ENCODE peak calls at places on chromosomes 5 and 9, in seven cellular contexts. One of them, this sample, is unnamed.

GRCh38 chr5:43357797-43358196 is 44.6 kb upstream of the HMGCS1 start:
- DNase-seq in GM12865: no peak
- DNase-seq in omental fat pad: no peak
- DNase-seq in GM12892: no peak
- DNase-seq in HTR-8/SVneo: no peak
- DNase-seq in dorsolateral prefrontal cortex: no peak
- DNase-seq in naive thymus-derived CD8-positive, alpha-beta T cell: no peak
- DNase-seq in this sample: no peak

GRCh38 chr5:115594343-115595047 is 7.8 kb downstream of the TICAM2 start:
- DNase-seq in omental fat pad: no peak
- DNase-seq in HTR-8/SVneo: no peak
- DNase-seq in dorsolateral prefrontal cortex: no peak
- DNase-seq in naive thymus-derived CD8-positive, alpha-beta T cell: no peak
- DNase-seq in GM12892: no peak
- DNase-seq in GM12865: no peak
- DNase-seq in this sample: no peak

GRCh38 chr9:134321957-134322741 is 4.1 kb upstream of the RXRA start:
- DNase-seq in GM12892: no peak
- DNase-seq in dorsolateral prefrontal cortex: no peak
- DNase-seq in GM12865: no peak
- DNase-seq in naive thymus-derived CD8-positive, alpha-beta T cell: no peak
- DNase-seq in HTR-8/SVneo: no peak
- DNase-seq in omental fat pad: no peak
- DNase-seq in this sample: no peak

GRCh38 chr9:119009253-119009652 is 360.0 kb downstream of the BRINP1 start:
- DNase-seq in naive thymus-derived CD8-positive, alpha-beta T cell: no peak
- DNase-seq in HTR-8/SVneo: peak; percentile 1
- DNase-seq in GM12892: no peak
- DNase-seq in dorsolateral prefrontal cortex: no peak
- DNase-seq in omental fat pad: no peak
- DNase-seq in GM12865: no peak
- DNase-seq in this sample: no peak

GRCh38 chr9:19461135-19461534 is 52.3 kb downstream of the ACER2 start:
- DNase-seq in HTR-8/SVneo: no peak
- DNase-seq in omental fat pad: no peak
- DNase-seq in dorsolateral prefrontal cortex: no peak
- DNase-seq in GM12892: no peak
- DNase-seq in naive thymus-derived CD8-positive, alpha-beta T cell: no peak
- DNase-seq in GM12865: no peak
- DNase-seq in this sample: no peak

GRCh38 chr9:95648225-95648624 is 131.5 kb upstream of the PTCH1 start:
- DNase-seq in HTR-8/SVneo: no peak
- DNase-seq in omental fat pad: no peak
- DNase-seq in dorsolateral prefrontal cortex: no peak
- DNase-seq in GM12892: no peak
- DNase-seq in naive thymus-derived CD8-positive, alpha-beta T cell: no peak
- DNase-seq in GM12865: no peak
- DNase-seq in this sample: no peak

GRCh38 chr9:20384642-20385041 is 237.7 kb downstream of the MLLT3 start:
- DNase-seq in naive thymus-derived CD8-positive, alpha-beta T cell: no peak
- DNase-seq in GM12865: no peak
- DNase-seq in GM12892: no peak
- DNase-seq in HTR-8/SVneo: no peak
- DNase-seq in dorsolateral prefrontal cortex: no peak
- DNase-seq in omental fat pad: no peak
- DNase-seq in this sample: no peak

GRCh38 chr5:80871541-80871961 is 88.6 kb upstream of the RASGRF2 start:
- DNase-seq in omental fat pad: no peak
- DNase-seq in GM12892: no peak
- DNase-seq in GM12865: no peak
- DNase-seq in HTR-8/SVneo: peak; percentile 10
- DNase-seq in dorsolateral prefrontal cortex: no peak
- DNase-seq in naive thymus-derived CD8-positive, alpha-beta T cell: no peak
- DNase-seq in this sample: no peak

GRCh38 chr5:179873711-179874110 is 15.1 kb upstream of the MRNIP start:
- DNase-seq in GM12892: no peak
- DNase-seq in omental fat pad: no peak
- DNase-seq in dorsolateral prefrontal cortex: no peak
- DNase-seq in naive thymus-derived CD8-positive, alpha-beta T cell: no peak
- DNase-seq in GM12865: no peak
- DNase-seq in HTR-8/SVneo: no peak
- DNase-seq in this sample: no peak

GRCh38 chr9:82021198-82021597 is 32.6 kb downstream of the SPATA31D1 start:
- DNase-seq in naive thymus-derived CD8-positive, alpha-beta T cell: no peak
- DNase-seq in dorsolateral prefrontal cortex: no peak
- DNase-seq in HTR-8/SVneo: peak; percentile 3
- DNase-seq in GM12865: no peak
- DNase-seq in omental fat pad: no peak
- DNase-seq in GM12892: no peak
- DNase-seq in this sample: no peak

GRCh38 chr5:140041099-140041491 is 2.0 kb downstream of the NRG2 start:
- DNase-seq in omental fat pad: no peak
- DNase-seq in GM12865: peak; percentile 30
- DNase-seq in naive thymus-derived CD8-positive, alpha-beta T cell: no peak
- DNase-seq in HTR-8/SVneo: no peak
- DNase-seq in GM12892: no peak
- DNase-seq in dorsolateral prefrontal cortex: no peak
- DNase-seq in this sample: no peak

GRCh38 chr9:19994296-19994695 is 205.5 kb upstream of the SLC24A2 start:
- DNase-seq in GM12865: no peak
- DNase-seq in GM12892: no peak
- DNase-seq in dorsolateral prefrontal cortex: no peak
- DNase-seq in naive thymus-derived CD8-positive, alpha-beta T cell: no peak
- DNase-seq in HTR-8/SVneo: peak; percentile 3
- DNase-seq in omental fat pad: no peak
- DNase-seq in this sample: no peak

GRCh38 chr5:56026863-56027300 is 32.1 kb upstream of the IL6ST start:
- DNase-seq in dorsolateral prefrontal cortex: no peak
- DNase-seq in naive thymus-derived CD8-positive, alpha-beta T cell: no peak
- DNase-seq in GM12865: peak; percentile 89
- DNase-seq in omental fat pad: no peak
- DNase-seq in HTR-8/SVneo: peak; percentile 81
- DNase-seq in GM12892: peak; percentile 25
- DNase-seq in this sample: no peak

GRCh38 chr9:130862217-130862616 is 27.2 kb downstream of the ABL1 start:
- DNase-seq in naive thymus-derived CD8-positive, alpha-beta T cell: no peak
- DNase-seq in GM12865: no peak
- DNase-seq in dorsolateral prefrontal cortex: no peak
- DNase-seq in GM12892: no peak
- DNase-seq in HTR-8/SVneo: no peak
- DNase-seq in omental fat pad: no peak
- DNase-seq in this sample: no peak

GRCh38 chr5:177070536-177071191 is 16.1 kb upstream of the FGFR4 start:
- DNase-seq in GM12892: no peak
- DNase-seq in dorsolateral prefrontal cortex: no peak
- DNase-seq in naive thymus-derived CD8-positive, alpha-beta T cell: no peak
- DNase-seq in omental fat pad: no peak
- DNase-seq in HTR-8/SVneo: no peak
- DNase-seq in GM12865: no peak
- DNase-seq in this sample: no peak

GRCh38 chr5:144206136-144206535 is 35.5 kb downstream of the KCTD16 start:
- DNase-seq in omental fat pad: no peak
- DNase-seq in GM12892: no peak
- DNase-seq in naive thymus-derived CD8-positive, alpha-beta T cell: no peak
- DNase-seq in HTR-8/SVneo: no peak
- DNase-seq in dorsolateral prefrontal cortex: no peak
- DNase-seq in GM12865: no peak
- DNase-seq in this sample: no peak

GRCh38 chr9:76725181-76725580 is 39.1 kb upstream of the PCA3 start:
- DNase-seq in dorsolateral prefrontal cortex: no peak
- DNase-seq in naive thymus-derived CD8-positive, alpha-beta T cell: no peak
- DNase-seq in GM12865: no peak
- DNase-seq in HTR-8/SVneo: no peak
- DNase-seq in omental fat pad: no peak
- DNase-seq in GM12892: no peak
- DNase-seq in this sample: no peak

GRCh38 chr5:177362102-177362868 is 4.6 kb downstream of the RGS14 start:
- DNase-seq in GM12865: no peak
- DNase-seq in naive thymus-derived CD8-positive, alpha-beta T cell: no peak
- DNase-seq in HTR-8/SVneo: no peak
- DNase-seq in dorsolateral prefrontal cortex: no peak
- DNase-seq in omental fat pad: no peak
- DNase-seq in GM12892: no peak
- DNase-seq in this sample: no peak

GRCh38 chr5:174733091-174733690 is 8.8 kb downstream of the MSX2 start:
- DNase-seq in dorsolateral prefrontal cortex: no peak
- DNase-seq in omental fat pad: no peak
- DNase-seq in HTR-8/SVneo: no peak
- DNase-seq in naive thymus-derived CD8-positive, alpha-beta T cell: no peak
- DNase-seq in GM12892: no peak
- DNase-seq in GM12865: no peak
- DNase-seq in this sample: no peak

GRCh38 chr5:173020154-173020581 is 36.0 kb upstream of the CREBRF start:
- DNase-seq in naive thymus-derived CD8-positive, alpha-beta T cell: no peak
- DNase-seq in GM12865: no peak
- DNase-seq in HTR-8/SVneo: no peak
- DNase-seq in omental fat pad: no peak
- DNase-seq in dorsolateral prefrontal cortex: no peak
- DNase-seq in GM12892: no peak
- DNase-seq in this sample: no peak

GRCh38 chr9:122213589-122214413 is 15.0 kb downstream of the LHX6 start:
- DNase-seq in omental fat pad: no peak
- DNase-seq in GM12892: peak; percentile 71
- DNase-seq in dorsolateral prefrontal cortex: no peak
- DNase-seq in naive thymus-derived CD8-positive, alpha-beta T cell: peak; percentile 17
- DNase-seq in HTR-8/SVneo: peak; percentile 73
- DNase-seq in GM12865: peak; percentile 17
- DNase-seq in this sample: no peak

GRCh38 chr9:33469891-33470290 is 3.8 kb downstream of the NOL6 start:
- DNase-seq in dorsolateral prefrontal cortex: no peak
- DNase-seq in GM12865: no peak
- DNase-seq in naive thymus-derived CD8-positive, alpha-beta T cell: no peak
- DNase-seq in HTR-8/SVneo: no peak
- DNase-seq in GM12892: no peak
- DNase-seq in omental fat pad: no peak
- DNase-seq in this sample: no peak

GRCh38 chr5:57825026-57825683 is 342.5 kb upstream of the ACTBL2 start:
- DNase-seq in HTR-8/SVneo: peak; percentile 54
- DNase-seq in naive thymus-derived CD8-positive, alpha-beta T cell: no peak
- DNase-seq in GM12892: no peak
- DNase-seq in dorsolateral prefrontal cortex: no peak
- DNase-seq in GM12865: no peak
- DNase-seq in omental fat pad: no peak
- DNase-seq in this sample: no peak

GRCh38 chr9:95029720-95030119 is 287.8 kb downstream of the FANCC start:
- DNase-seq in naive thymus-derived CD8-positive, alpha-beta T cell: no peak
- DNase-seq in omental fat pad: no peak
- DNase-seq in dorsolateral prefrontal cortex: no peak
- DNase-seq in GM12892: no peak
- DNase-seq in HTR-8/SVneo: no peak
- DNase-seq in GM12865: no peak
- DNase-seq in this sample: no peak

GRCh38 chr5:54176066-54176835 is 134.1 kb downstream of the ARL15 start:
- DNase-seq in omental fat pad: no peak
- DNase-seq in GM12892: no peak
- DNase-seq in naive thymus-derived CD8-positive, alpha-beta T cell: no peak
- DNase-seq in HTR-8/SVneo: no peak
- DNase-seq in GM12865: no peak
- DNase-seq in dorsolateral prefrontal cortex: no peak
- DNase-seq in this sample: no peak